ENCODE peak calls at places on chromosomes 4 and X, in seven cellular contexts. R is ascending aorta, P is fibroblast of lung, T is uterus, E is adrenal gland, L is PC-9, N is stomach. U is an unnamed sample.

GRCh38 chrX:10507181-10507580 is 113.2 kb downstream of the MID1 start:
- DNase-seq in R (no peak), P (no peak), T (no peak), E (no peak), L (no peak), N (no peak), U (peak; percentile 29)

GRCh38 chrX:19842542-19842941 is 44.9 kb downstream of the SH3KBP1 start:
- DNase-seq in R (no peak), P (no peak), T (no peak), E (no peak), L (no peak), N (no peak), U (no peak)

GRCh38 chr4:123127218-123127617 is 204.8 kb upstream of the NUDT6 start:
- DNase-seq in R (no peak), P (peak; percentile 60), T (no peak), E (no peak), L (no peak), N (no peak), U (no peak)

GRCh38 chr4:60938621-60939020 is 261.5 kb upstream of the ADGRL3 start:
- DNase-seq in R (no peak), P (no peak), T (no peak), E (no peak), L (no peak), N (no peak), U (no peak)

GRCh38 chrX:1582686-1583437 is 8.5 kb upstream of the AKAP17A start:
- DNase-seq in R (no peak), P (no peak), T (no peak), E (no peak), L (no peak), N (peak; percentile 25), U (no peak)

GRCh38 chrX:134712272-134712671 is 54.0 kb upstream of the PLAC1 start:
- DNase-seq in R (no peak), P (no peak), T (no peak), E (no peak), L (no peak), N (no peak), U (no peak)

GRCh38 chrX:7071390-7071789 is 76.1 kb upstream of the STS start:
- DNase-seq in R (no peak), P (no peak), T (no peak), E (no peak), L (no peak), N (no peak), U (no peak)

GRCh38 chrX:47936224-47936939 is 67.4 kb downstream of the ZNF182 start:
- DNase-seq in R (no peak), P (peak; percentile 0), T (no peak), E (no peak), L (no peak), N (no peak), U (no peak)

GRCh38 chr4:182194115-182194834 is 48.9 kb upstream of the TENM3 start:
- DNase-seq in R (no peak), P (peak; percentile 38), T (no peak), E (no peak), L (no peak), N (no peak), U (no peak)

GRCh38 chr4:98557497-98557896 is 100.9 kb downstream of the TSPAN5 start:
- DNase-seq in R (no peak), P (peak; percentile 80), T (no peak), E (no peak), L (no peak), N (no peak), U (no peak)

GRCh38 chrX:13533726-13534125 is 35.7 kb upstream of the EGFL6 start:
- DNase-seq in R (no peak), P (peak; percentile 58), T (no peak), E (peak; percentile 14), L (no peak), N (no peak), U (no peak)

GRCh38 chr4:36904823-36905222 is 339.7 kb upstream of the NWD2 start:
- DNase-seq in R (no peak), P (no peak), T (no peak), E (no peak), L (no peak), N (no peak), U (peak; percentile 32)
- H3K4me1 ChIP-seq in R (no peaks in the 10 kb centered on the region), P (no peaks in the 10 kb centered on the region), T (no peaks in the 10 kb centered on the region), E (no peaks in the 10 kb centered on the region), L (no peaks in the 10 kb centered on the region), N (no peaks in the 10 kb centered on the region), U (no peaks in the 10 kb centered on the region)

DNA sequence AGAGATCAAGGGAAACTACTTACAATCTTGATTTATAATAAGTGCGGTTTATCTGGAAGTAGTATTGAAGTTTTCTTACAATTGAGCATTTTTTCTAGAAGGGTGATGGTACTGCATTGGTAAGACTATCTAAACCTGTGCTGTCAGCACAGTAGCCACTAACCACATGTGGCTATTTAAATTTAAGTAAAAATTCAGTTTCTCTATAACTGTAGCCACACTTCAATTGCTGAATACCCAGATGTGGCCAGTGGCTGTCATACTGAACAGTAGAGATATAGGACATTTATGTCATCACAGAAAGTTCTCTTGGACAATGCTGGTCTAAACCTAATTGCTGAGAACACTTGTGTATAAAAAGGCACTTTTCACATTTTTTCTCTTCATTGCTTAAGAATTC is 222.7 kb downstream of the CBR4 start:
- DNase-seq in R (no peak), P (no peak), T (no peak), E (no peak), L (no peak), N (no peak), U (no peak)
- TF ChIP-seq CTCF in R (no peak), P (no peak), T (no peak), E (no peak), L (no peak), N (no peak), U (no peak)

DNA sequence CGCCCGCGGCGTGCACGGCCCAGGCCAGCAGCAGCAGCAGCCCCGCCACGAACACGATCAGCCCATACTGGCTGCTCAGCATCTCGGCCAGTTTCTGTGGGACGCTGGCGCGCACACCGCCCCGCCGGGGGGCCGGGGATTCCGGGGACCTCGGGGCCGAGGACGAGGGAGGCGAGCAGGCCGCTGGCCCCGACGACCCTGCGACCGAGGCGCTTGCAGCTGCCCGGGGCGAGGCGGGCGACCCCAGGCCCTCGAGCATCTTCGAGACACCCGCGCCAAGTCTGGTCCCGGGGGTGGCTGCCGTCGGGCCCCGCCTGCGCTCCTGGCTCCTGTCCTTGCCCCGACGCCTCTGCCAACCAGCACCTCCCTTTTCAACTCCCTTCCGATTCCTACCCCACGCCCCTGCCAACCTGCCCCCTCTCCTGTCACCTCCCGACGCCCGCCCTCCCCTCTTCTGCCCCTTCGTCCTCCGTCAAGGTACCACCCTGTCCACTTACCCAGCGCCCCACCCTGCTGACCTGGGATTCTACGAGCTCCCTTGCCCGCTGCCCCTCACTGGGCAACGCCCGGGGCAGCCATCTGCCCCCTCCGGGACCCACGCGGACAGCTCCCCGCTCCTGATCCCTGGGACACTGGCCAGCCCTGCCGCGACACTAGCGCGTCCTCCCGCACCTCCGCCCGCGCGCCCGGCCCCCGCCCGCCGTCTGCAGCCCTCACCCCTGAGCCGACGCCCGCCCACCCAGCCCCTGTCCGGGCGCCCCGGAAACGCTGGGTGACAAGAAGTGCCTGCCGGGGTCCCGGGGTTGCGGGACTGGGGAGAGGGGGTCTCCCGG is at the start of gene OTOP1:
- DNase-seq in R (no peak), P (no peak), T (no peak), E (no peak), L (no peak), N (no peak), U (no peak)
- H3K4me3 ChIP-seq in R (no peak within 1 kb of the TSS), P (no peak within 1 kb of the TSS), T (no peak within 1 kb of the TSS), E (no peak within 1 kb of the TSS), L (no peak within 1 kb of the TSS), N (no peak within 1 kb of the TSS), U (peak within 1 kb of the TSS; percentile 6)

DNA sequence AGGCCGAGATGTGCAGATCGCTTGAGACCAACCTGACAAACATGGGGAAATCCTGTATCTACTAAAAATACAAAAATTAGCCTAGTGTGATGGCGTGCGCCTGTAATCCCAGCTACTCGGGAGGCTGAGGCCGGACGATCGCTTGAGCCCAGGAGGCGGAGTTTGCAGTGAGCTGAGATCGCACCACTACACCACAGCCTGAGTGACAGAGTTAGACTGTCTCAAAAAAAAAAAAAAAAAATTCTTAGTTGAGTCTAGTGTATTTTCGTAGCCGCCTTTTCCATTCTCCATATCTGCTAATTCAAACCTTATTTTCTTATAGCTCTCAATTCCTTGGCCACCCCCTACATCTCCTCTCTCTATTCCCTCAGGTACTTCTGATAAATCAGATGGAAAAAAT is 978 bp downstream of the POLR2B start:
- DNase-seq in R (no peak), P (no peak), T (no peak), E (peak; percentile 21), L (peak; percentile 19), N (no peak), U (peak; percentile 30)
- H3K4me1 ChIP-seq in R (peaks cover 5% of the 10 kb centered on the region), P (peaks cover 5% of the 10 kb centered on the region), T (peaks cover 7% of the 10 kb centered on the region), E (peaks cover 51% of the 10 kb centered on the region), L (peaks cover 23% of the 10 kb centered on the region), N (peaks cover 68% of the 10 kb centered on the region), U (peaks cover 16% of the 10 kb centered on the region)

GRCh38 chr4:23957465-23957864 is 67.6 kb upstream of the PPARGC1A start:
- DNase-seq in R (no peak), P (no peak), T (no peak), E (no peak), L (no peak), N (no peak), U (no peak)
- TF ChIP-seq CTCF in R (no peak), P (no peak), T (no peak), E (no peak), L (no peak), N (no peak), U (no peak)

U was measured in testis.